ENCODE peak calls at places on chromosomes 5 and 9, in seven cellular contexts. C is breast epithelium, S is HepG2, H is H54, O is endothelial cell of umbilical vein, T is A549, G is transverse colon. M is an unnamed sample.

GRCh38 chr5:138901716-138902115 is 26.6 kb upstream of the LRRTM2 start:
- DNase-seq in C (no peak), S (no peak), H (no peak), O (no peak), T (no peak), G (no peak), M (no peak)

GRCh38 chr9:122394265-122395242 is 23.7 kb downstream of the PTGS1 start:
- DNase-seq in C (no peak), S (no peak), H (no peak), O (peak), T (no peak), G (peak), M (peak)

GRCh38 chr5:92364986-92365550 is 982.0 kb upstream of the ARRDC3 start:
- DNase-seq in C (no peak), S (no peak), H (no peak), O (no peak), T (no peak), G (no peak), M (no peak)

GRCh38 chr9:23123048-23123632 is 676.5 kb downstream of the DMRTA1 start:
- DNase-seq in C (no peak), S (peak), H (no peak), O (peak), T (no peak), G (peak), M (peak)

GRCh38 chr5:154610321-154611154 is 132.5 kb upstream of the HAND1 start:
- DNase-seq in C (peak), S (peak), H (peak), O (peak), T (peak), G (peak), M (peak)

GRCh38 chr9:101485873-101486692 is 47.6 kb upstream of the RNF20 start:
- DNase-seq in C (no peak), S (no peak), H (no peak), O (no peak), T (peak), G (peak), M (peak)

GRCh38 chr9:107767711-107768110 is 278.1 kb upstream of the KLF4 start:
- DNase-seq in C (no peak), S (no peak), H (no peak), O (no peak), T (no peak), G (no peak), M (no peak)

GRCh38 chr9:89421595-89421994 is 76.3 kb downstream of the SEMA4D start:
- DNase-seq in C (no peak), S (no peak), H (no peak), O (no peak), T (no peak), G (no peak), M (no peak)

GRCh38 chr5:1156033-1156753 is 44.3 kb upstream of the SLC12A7 start:
- DNase-seq in C (no peak), S (no peak), H (no peak), O (no peak), T (no peak), G (no peak), M (no peak)

GRCh38 chr5:31270396-31270795 is 76.9 kb downstream of the CDH6 start:
- DNase-seq in C (no peak), S (peak), H (no peak), O (peak), T (no peak), G (no peak), M (no peak)

GRCh38 chr9:8816361-8816760 is 1016.8 kb upstream of the DMAC1 start:
- DNase-seq in C (no peak), S (no peak), H (no peak), O (no peak), T (no peak), G (no peak), M (no peak)

GRCh38 chr9:134682026-134682425 is 40.4 kb downstream of the COL5A1 start:
- DNase-seq in C (no peak), S (no peak), H (no peak), O (no peak), T (no peak), G (no peak), M (no peak)

GRCh38 chr5:113034182-113034773 is 57.7 kb downstream of the DCP2 start:
- DNase-seq in C (no peak), S (no peak), H (peak), O (no peak), T (no peak), G (no peak), M (no peak)

GRCh38 chr5:9451017-9451416 is 94.9 kb downstream of the SEMA5A start:
- DNase-seq in C (no peak), S (no peak), H (no peak), O (no peak), T (no peak), G (no peak), M (no peak)

GRCh38 chr9:124254261-124254682 is 3.5 kb upstream of the NEK6 start:
- DNase-seq in C (no peak), S (no peak), H (no peak), O (no peak), T (no peak), G (no peak), M (no peak)

DNA sequence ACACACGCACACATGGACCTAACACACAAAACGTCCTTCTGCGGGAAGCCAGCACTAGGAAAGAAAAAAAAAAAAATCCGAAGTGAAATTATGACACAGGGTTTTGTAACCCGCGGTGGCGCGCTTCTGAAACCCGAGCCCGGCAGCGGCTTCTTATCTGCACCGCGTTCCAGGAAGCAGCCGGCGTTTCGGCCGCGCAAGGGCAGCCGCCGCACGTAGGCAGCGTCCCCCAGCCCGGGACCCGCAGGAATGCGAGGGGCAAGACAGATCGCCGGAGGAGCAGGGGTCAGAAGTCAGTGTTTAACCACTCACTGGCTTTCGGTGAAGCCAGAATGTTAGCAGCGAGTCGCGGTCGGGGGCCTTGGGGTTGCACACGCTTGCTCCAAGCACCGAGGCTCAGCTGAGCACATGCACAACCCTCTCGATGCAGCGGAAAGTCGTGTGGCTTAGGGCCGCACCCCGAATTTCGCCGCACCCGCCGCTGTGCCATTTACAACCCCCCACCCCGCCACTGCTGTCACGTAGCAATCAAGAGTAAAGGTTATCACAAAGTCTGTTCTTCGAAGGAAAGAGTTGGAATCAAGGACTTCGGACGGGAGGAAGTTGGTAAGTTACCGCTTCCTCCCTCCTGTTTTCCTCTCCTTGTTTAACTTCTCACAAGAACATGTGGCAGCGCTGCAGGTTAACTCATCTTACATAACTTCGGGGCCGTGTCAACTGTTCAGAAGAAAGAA is 167.9 kb downstream of the AUH start:
- DNase-seq in C (peak), S (peak), H (peak), O (peak), T (peak), G (peak), M (peak)
- TF ChIP-seq POLR2A in C (peak), S (peak), H (peak), O (peak), T (no peak), G (peak), M (no peak)

GRCh38 chr9:110284211-110284849 is 28.0 kb upstream of the TXN start:
- DNase-seq in C (no peak), S (no peak), H (no peak), O (no peak), T (no peak), G (peak), M (no peak)

GRCh38 chr9:110282023-110282766 is 25.9 kb upstream of the TXN start:
- DNase-seq in C (no peak), S (peak), H (no peak), O (no peak), T (no peak), G (no peak), M (no peak)

GRCh38 chr9:110287289-110287680 is 31.0 kb upstream of the TXN start:
- DNase-seq in C (no peak), S (no peak), H (no peak), O (no peak), T (no peak), G (no peak), M (no peak)

GRCh38 chr9:110283736-110284135 is 27.4 kb upstream of the TXN start:
- DNase-seq in C (no peak), S (no peak), H (no peak), O (no peak), T (no peak), G (no peak), M (no peak)

DNA sequence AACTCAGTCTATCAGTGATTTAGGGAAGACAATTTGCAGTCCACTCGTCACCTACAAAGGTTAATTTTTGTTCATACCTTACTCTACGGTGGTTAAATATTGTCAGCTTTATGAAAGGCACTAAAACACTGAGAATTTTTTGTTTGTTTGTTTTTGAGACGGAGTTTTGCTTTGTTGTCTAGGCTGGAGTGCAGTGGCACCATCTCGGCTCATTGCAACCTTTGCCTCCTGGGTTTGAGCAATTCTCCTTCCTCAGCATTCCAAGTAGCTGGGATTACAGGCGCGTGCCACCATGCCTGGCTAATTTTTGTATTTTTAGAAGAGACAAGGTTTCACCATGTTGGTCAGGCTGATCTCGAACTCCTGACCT is 26.4 kb upstream of the TXN start:
- DNase-seq in C (no peak), S (no peak), H (no peak), O (no peak), T (no peak), G (peak), M (no peak)
- TF ChIP-seq POLR2A in C (no peak), S (no peak), H (no peak), O (no peak), T (no peak), G (no peak), M (no peak)

GRCh38 chr9:131398204-131398603 is 4.3 kb downstream of the PRRC2B start:
- DNase-seq in C (no peak), S (no peak), H (no peak), O (peak), T (no peak), G (peak), M (no peak)
- TF ChIP-seq POLR2A in C (no peak), S (no peak), H (no peak), O (no peak), T (no peak), G (no peak), M (no peak)

GRCh38 chr5:124604419-124604818 is 142.0 kb downstream of the ZNF608 start:
- DNase-seq in C (no peak), S (peak), H (no peak), O (peak), T (no peak), G (no peak), M (no peak)

GRCh38 chr5:124593952-124594351 is 152.5 kb downstream of the ZNF608 start:
- DNase-seq in C (no peak), S (no peak), H (no peak), O (no peak), T (no peak), G (no peak), M (no peak)

GRCh38 chr5:124596595-124597388 is 149.6 kb downstream of the ZNF608 start:
- DNase-seq in C (no peak), S (peak), H (no peak), O (peak), T (peak), G (no peak), M (no peak)

GRCh38 chr5:124602925-124603650 is 143.4 kb downstream of the ZNF608 start:
- DNase-seq in C (no peak), S (no peak), H (no peak), O (peak), T (no peak), G (no peak), M (no peak)

DNA sequence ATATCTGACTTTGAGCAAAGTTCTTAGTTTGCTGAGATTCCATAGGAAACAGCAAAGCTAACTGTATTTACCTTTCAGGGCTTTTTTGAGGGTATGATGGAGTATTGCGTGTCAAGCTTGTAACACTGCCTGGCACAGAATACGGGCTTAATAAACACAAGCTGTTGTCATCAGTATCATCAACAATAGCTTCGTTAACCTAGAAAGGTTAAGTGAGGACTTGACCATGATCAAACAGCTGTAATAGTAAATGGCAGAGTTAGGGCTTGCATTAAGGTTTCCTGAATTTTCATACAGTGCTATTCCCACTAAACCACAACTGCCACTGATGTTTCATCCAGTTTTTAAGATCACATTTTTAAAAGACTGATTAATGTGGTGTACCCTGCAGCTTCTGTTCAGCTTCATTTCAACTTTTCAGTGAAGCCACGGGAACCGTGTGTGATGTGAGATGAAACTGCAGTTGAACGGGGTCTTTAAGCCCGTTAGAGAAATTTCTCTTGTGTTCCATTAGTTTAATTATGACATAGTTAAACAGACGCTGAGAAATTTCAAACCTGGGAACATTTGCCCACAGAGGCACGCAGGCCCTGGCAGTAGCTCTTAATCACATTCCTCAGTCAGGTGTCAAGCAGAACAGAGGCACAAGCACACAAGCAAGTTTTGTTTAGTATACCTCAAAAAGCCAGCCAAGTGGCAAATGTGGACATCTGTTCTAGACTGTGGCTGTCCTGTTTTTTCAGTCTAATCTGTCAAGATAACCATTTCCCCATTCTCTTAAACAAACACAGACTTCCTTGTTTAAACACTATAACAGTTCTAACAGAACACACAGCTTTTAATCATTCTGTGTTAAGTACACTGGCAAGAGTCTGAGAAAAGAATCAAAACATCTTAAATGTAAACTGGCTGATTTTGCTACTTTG is 147.1 kb downstream of the ZNF608 start:
- DNase-seq in C (no peak), S (peak), H (no peak), O (peak), T (peak), G (peak), M (no peak)
- TF ChIP-seq POLR2A in C (no peak), S (no peak), H (no peak), O (peak), T (no peak), G (no peak), M (no peak)

DNA sequence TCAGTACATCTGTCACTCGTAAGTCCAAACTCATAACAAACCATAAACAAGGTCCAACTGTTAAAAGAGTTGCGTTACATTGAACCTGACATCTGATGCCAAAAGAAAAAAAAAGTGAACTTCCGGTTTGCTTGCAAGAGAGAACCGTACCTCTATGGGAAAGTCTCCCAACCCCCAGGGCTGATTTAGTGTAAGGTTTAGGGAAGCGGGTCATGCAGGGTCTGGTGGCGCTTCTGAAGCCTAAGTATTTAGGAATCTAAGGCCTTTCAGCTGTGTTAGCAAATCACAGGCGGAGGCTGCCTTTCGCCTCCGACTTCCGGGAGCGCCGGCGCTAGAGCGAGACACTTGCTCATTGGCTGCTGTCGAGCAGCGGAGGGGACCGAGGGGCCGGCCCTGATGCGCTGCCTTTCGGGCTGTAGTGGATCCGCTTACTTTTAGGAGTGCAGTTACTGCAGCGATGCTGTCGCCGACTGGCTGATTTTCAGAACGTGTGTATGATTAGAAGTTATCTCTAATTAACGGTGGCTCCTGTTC is 12.0 kb upstream of the GNPDA1 start:
- DNase-seq in C (peak), S (peak), H (peak), O (peak), T (peak), G (peak), M (peak)
- TF ChIP-seq POLR2A in C (no peak), S (no peak), H (peak), O (peak), T (no peak), G (peak), M (peak)

GRCh38 chr5:159010611-159011497 is 88.9 kb downstream of the EBF1 start:
- DNase-seq in C (no peak), S (no peak), H (no peak), O (peak), T (no peak), G (no peak), M (no peak)
- TF ChIP-seq POLR2A in C (no peak), S (no peak), H (no peak), O (no peak), T (no peak), G (no peak), M (no peak)

DNA sequence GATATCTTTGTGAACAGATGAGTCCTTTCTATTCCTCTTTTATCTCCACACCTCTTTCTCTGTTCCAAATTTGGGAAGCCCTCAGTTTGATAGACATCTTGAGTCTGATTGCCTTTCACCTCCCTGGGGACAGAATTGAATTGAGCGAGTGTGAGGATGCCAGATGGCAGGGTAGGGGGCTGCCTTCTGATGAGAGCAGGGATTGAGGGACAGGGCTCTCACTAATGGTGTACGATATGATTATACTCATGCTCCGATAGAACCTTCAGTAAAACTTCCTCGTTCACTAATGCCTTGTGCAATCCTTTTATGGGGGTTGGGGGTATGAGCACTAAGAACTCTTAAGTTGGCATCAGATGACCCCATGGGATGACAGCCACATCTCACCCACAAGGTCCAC is 172.1 kb upstream of the DAP start:
- DNase-seq in C (no peak), S (no peak), H (no peak), O (no peak), T (no peak), G (no peak), M (no peak)
- TF ChIP-seq POLR2A in C (no peak), S (no peak), H (no peak), O (no peak), T (no peak), G (no peak), M (no peak)

DNA sequence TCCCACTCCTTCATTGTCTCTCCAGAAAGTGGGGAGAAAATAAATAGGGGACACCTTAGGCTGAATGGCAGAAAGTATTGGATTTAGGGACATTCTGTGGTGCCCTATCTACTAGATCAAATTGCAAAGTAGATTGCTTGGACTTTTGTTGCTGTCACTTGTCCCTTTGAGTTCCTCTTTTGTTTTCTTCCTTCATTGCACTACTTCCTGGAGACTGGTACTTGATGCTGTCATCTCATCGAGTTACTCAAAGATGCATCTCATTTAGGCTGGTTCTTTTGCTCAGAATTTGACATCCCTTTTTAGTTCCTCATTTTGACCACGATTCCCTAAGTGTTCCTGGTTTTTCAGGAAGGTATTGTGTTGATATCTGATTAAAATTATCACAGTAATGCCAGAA is 137.6 kb downstream of the ADGRV1 start:
- DNase-seq in C (no peak), S (no peak), H (no peak), O (no peak), T (no peak), G (no peak), M (no peak)
- TF ChIP-seq POLR2A in C (no peak), S (no peak), H (no peak), O (no peak), T (no peak), G (no peak), M (no peak)

DNA sequence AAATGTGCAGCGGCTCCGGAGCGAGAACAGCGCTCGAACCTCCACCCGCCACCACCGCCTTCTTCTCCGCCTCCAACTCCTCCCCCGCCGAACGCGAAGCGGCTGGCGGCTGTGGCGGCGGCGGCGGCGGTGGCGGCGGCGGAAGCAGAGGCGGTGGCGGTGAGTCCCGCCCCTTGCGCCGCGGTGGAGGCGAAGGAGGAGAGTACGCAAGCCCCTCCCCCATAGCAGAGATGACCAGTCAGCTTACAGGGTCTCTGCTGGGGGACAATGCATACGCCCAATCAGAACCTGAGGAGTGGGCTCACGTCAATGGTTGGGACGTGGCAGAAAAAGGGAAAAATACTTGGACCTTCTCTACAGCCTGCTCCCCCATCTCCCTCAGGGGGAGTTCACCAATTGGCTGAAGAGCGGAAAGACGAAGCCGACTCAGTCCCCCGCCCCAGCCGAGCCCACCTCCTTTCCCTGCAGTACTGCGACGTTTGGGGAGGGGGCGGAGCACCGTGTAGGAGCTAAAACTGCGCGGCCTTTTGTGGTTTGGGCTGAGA is at the start of gene PJA2:
- DNase-seq in C (peak), S (peak), H (peak), O (peak), T (peak), G (peak), M (peak)
- TF ChIP-seq POLR2A in C (peak), S (peak), H (peak), O (peak), T (peak), G (peak), M (peak)

GRCh38 chr9:70406446-70406862 is 8.0 kb downstream of the KLF9 start:
- DNase-seq in C (no peak), S (no peak), H (no peak), O (no peak), T (no peak), G (peak), M (no peak)
- TF ChIP-seq POLR2A in C (no peak), S (no peak), H (no peak), O (no peak), T (no peak), G (no peak), M (peak)

M was measured in erythroblast.